ENCODE peak calls at places on chromosomes 11 and 22, in five cellular contexts. O is neuronal stem cell, D is IMR-90, W is mesenchymal stem cell, K is H1. X is an unnamed sample.

GRCh38 chr22:22239311-22239939 is 5.2 kb upstream of the VPREB1 start:
- DNase-seq in O (no peak), D (no peak), W (no peak), K (no peak), X (no peak)

GRCh38 chr11:57251491-57252104 is 14.5 kb upstream of the APLNR start:
- DNase-seq in O (no peak), D (peak), W (no peak), K (no peak), X (no peak)

GRCh38 chr11:127106142-127106541 is 105.6 kb upstream of the KIRREL3 start:
- DNase-seq in O (peak), D (peak), W (no peak), K (no peak), X (no peak)

GRCh38 chr22:37804886-37805857 is 2.6 kb upstream of the GCAT start:
- DNase-seq in O (no peak), D (peak), W (peak), K (peak), X (peak)

GRCh38 chr11:15805726-15806125 is 550.6 kb downstream of the SOX6 start:
- DNase-seq in O (no peak), D (no peak), W (no peak), K (no peak), X (no peak)

GRCh38 chr11:35383953-35384352 is 35.4 kb downstream of the SLC1A2 start:
- DNase-seq in O (no peak), D (peak), W (no peak), K (no peak), X (no peak)

GRCh38 chr11:72972541-72973128 is 158.4 kb downstream of the ATG16L2 start:
- DNase-seq in O (no peak), D (peak), W (peak), K (no peak), X (no peak)

GRCh38 chr22:31995046-31995445 is 48.0 kb upstream of the SLC5A1 start:
- DNase-seq in O (no peak), D (no peak), W (no peak), K (no peak), X (no peak)

GRCh38 chr22:49764151-49764581 is 63.5 kb downstream of the BRD1 start:
- DNase-seq in O (no peak), D (no peak), W (no peak), K (peak), X (peak)

GRCh38 chr11:86672007-86672621 is at the start of gene ME3:
- DNase-seq in O (peak), D (peak), W (peak), K (peak), X (peak)

GRCh38 chr22:48088226-48088625 is 1325.8 kb downstream of the TBC1D22A start:
- DNase-seq in O (no peak), D (no peak), W (no peak), K (no peak), X (no peak)

GRCh38 chr11:114134870-114135269 is 75.4 kb downstream of the ZBTB16 start:
- DNase-seq in O (no peak), D (peak), W (peak), K (no peak), X (no peak)

GRCh38 chr11:69483170-69483569 is 1.7 kb downstream of the LINC01488 start:
- DNase-seq in O (no peak), D (no peak), W (no peak), K (no peak), X (no peak)

GRCh38 chr11:116262370-116262769 is 510.4 kb downstream of the BUD13 start:
- DNase-seq in O (no peak), D (no peak), W (no peak), K (no peak), X (no peak)

GRCh38 chr11:132101861-132102260 is 731.4 kb downstream of the NTM start:
- DNase-seq in O (no peak), D (peak), W (no peak), K (no peak), X (no peak)

GRCh38 chr11:76835928-76836612 is 24.6 kb upstream of the ACER3 start:
- DNase-seq in O (no peak), D (peak), W (peak), K (no peak), X (no peak)
- H4K91ac ChIP-seq in O (no peak), D (no peak), W (no peak), K (no peak), X (no peak)

GRCh38 chr11:43693731-43694130 is 13.2 kb downstream of the HSD17B12 start:
- DNase-seq in O (no peak), D (no peak), W (no peak), K (no peak), X (no peak)
- H3K4me2 ChIP-seq in O (no peak), D (no peak), W (no peak), K (no peak), X (no peak)

DNA sequence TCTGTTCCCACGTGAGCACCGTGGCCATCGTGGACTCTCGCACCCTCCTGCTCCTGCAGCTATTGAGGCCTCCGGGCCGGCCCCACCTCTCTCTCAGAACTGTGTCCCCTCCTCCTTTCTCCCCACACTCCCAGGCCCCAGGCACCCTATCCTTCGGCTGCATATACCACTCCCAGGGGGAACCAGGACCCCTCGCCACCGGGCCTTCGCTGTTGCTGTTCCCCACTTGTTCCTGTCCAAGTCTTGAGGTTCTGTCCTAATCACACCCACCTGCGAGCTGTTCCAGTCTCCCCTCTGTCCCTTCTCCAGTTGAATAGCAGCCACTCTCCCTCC is 43.0 kb upstream of the CDON start:
- DNase-seq in O (no peak), D (no peak), W (no peak), K (no peak), X (no peak)
- H4K91ac ChIP-seq in O (peak), D (no peak), W (no peak), K (peak), X (no peak)

GRCh38 chr11:917426-917825 is 6.8 kb upstream of the CHID1 start:
- DNase-seq in O (no peak), D (no peak), W (no peak), K (no peak), X (no peak)
- H3K4me2 ChIP-seq in O (no peak), D (no peak), W (no peak), K (no peak), X (no peak)

DNA sequence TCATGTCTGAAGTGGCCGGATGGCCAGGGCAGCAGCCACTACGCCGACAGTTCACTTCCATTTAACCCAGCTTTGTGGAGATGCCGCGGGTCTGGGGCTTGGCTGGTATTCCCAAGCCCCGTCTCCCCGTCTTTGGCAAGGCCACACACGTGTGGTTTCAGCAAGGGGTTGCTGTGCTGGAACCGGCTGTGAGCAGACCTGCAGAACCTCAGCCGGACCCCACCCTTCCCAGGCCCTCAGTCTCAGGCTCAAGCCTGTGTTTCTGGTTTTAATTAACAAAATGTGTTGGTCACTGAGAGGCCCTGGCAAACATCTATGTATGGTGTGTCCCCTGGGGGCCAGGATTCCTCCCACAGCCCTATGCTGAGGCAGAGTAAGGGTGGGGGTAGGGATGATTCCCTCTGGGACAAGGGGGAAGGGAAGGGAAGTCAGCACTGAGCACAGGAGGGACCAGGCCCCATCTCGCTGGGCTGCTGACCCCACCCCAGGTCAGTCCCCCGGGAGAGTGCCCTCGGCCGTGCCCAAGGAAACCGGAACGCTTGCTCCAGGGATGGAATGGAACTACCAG is 9.3 kb downstream of the OSBPL5 start:
- DNase-seq in O (no peak), D (no peak), W (no peak), K (no peak), X (no peak)
- H4K91ac ChIP-seq in O (no peak), D (peak), W (no peak), K (peak), X (no peak)

GRCh38 chr11:117433717-117434116 is 106.1 kb downstream of the CEP164 start:
- DNase-seq in O (no peak), D (no peak), W (no peak), K (no peak), X (no peak)
- H3K4me2 ChIP-seq in O (no peak), D (no peak), W (no peak), K (no peak), X (no peak)

GRCh38 chr22:46250783-46251125 is 661 bp upstream of the CDPF1 start:
- DNase-seq in O (no peak), D (no peak), W (no peak), K (peak), X (peak)
- H4K91ac ChIP-seq in O (peak), D (peak), W (peak), K (no peak), X (no peak)